ENCODE peak calls at places on chromosomes 6 and 20, in ten cellular contexts. I is upper lobe of right lung, W is PC-3, F is coronary artery, J is A549, E is GM10248, R is AG04450, Z is tibial nerve, Y is astrocyte of the cerebellum, S is HFFc6. Q is an unnamed sample.

GRCh38 chr6:158605266-158605878 is 39.2 kb downstream of the DYNLT1 start:
- DNase-seq in F (no peak), Y (peak; percentile 67), R (peak; percentile 46), W (peak; percentile 70), E (peak; percentile 72), S (peak; percentile 68), I (no peak), Z (peak; percentile 25), J (peak; percentile 59), Q (peak; percentile 72)

GRCh38 chr6:32968770-32969684 is 633 bp downstream of the BRD2 start:
- DNase-seq in W (peak; percentile 73), E (peak; percentile 83), F (peak; percentile 94), Y (peak; percentile 60), S (peak; percentile 89), R (peak; percentile 59), I (peak; percentile 92), Z (peak; percentile 55), J (peak; percentile 55), Q (peak; percentile 69)

GRCh38 chr20:53805895-53806384 is 212.3 kb upstream of the ZNF217 start:
- DNase-seq in R (no peak), E (no peak), Y (no peak), F (no peak), I (no peak), W (peak; percentile 100), S (peak; percentile 84), J (peak; percentile 82), Z (no peak), Q (no peak)

GRCh38 chr20:5848711-5849505 is 98.7 kb downstream of the SHLD1 start:
- DNase-seq in R (no peak), W (peak; percentile 84), Z (no peak), S (peak; percentile 18), E (no peak), Y (peak; percentile 65), J (no peak), F (no peak), I (no peak), Q (no peak)

GRCh38 chr6:52640170-52640569 is 30.7 kb upstream of the TMEM14A start:
- DNase-seq in F (no peak), Y (no peak), J (no peak), E (no peak), S (no peak), Z (no peak), I (no peak), R (no peak), W (no peak), Q (no peak)

GRCh38 chr6:30998785-30999184 is 11.5 kb upstream of the MUC22 start:
- DNase-seq in I (no peak), W (peak; percentile 87), Y (no peak), J (no peak), E (no peak), Z (no peak), F (no peak), S (no peak), R (no peak), Q (no peak)

GRCh38 chr6:45691426-45691825 is 313.7 kb upstream of the SUPT3H start:
- DNase-seq in J (no peak), Y (no peak), E (no peak), R (no peak), I (no peak), F (no peak), W (no peak), Z (no peak), S (no peak), Q (no peak)

GRCh38 chr6:12875061-12875460 is 158.5 kb downstream of the PHACTR1 start:
- DNase-seq in Z (no peak), W (peak; percentile 44), E (no peak), S (peak; percentile 39), R (no peak), F (no peak), J (no peak), Y (peak; percentile 38), I (no peak), Q (no peak)

GRCh38 chr6:35058827-35059522 is 82.2 kb downstream of the TCP11 start:
- DNase-seq in I (no peak), S (no peak), E (no peak), R (no peak), W (no peak), J (no peak), Z (no peak), Y (no peak), F (no peak), Q (no peak)

GRCh38 chr20:2558581-2559301 is 22.4 kb downstream of the TMC2 start:
- DNase-seq in E (no peak), Y (no peak), W (no peak), I (no peak), R (no peak), Z (no peak), F (no peak), J (peak; percentile 21), S (no peak), Q (peak; percentile 37)

GRCh38 chr6:136037246-136037884 is 185.9 kb downstream of the PDE7B start:
- DNase-seq in Z (no peak), E (peak; percentile 52), W (no peak), J (no peak), Y (no peak), F (no peak), S (no peak), R (no peak), I (no peak), Q (no peak)

GRCh38 chr20:63963348-63963741 is 6.4 kb downstream of the ZNF512B start:
- DNase-seq in S (no peak), J (no peak), E (no peak), Z (no peak), W (no peak), I (no peak), Y (no peak), R (no peak), F (no peak), Q (no peak)

GRCh38 chr6:24927985-24928735 is 7.6 kb downstream of the RIPOR2 start:
- DNase-seq in F (no peak), E (no peak), Y (peak; percentile 16), Z (no peak), R (peak; percentile 75), S (peak; percentile 60), J (no peak), I (no peak), W (peak; percentile 41), Q (no peak)

GRCh38 chr20:63565699-63566335 is 8.2 kb downstream of the HELZ2 start:
- DNase-seq in E (no peak), J (no peak), F (no peak), Z (no peak), R (no peak), S (no peak), W (no peak), I (no peak), Y (no peak), Q (no peak)

GRCh38 chr20:17617212-17617867 is 47.5 kb downstream of the DSTN start:
- DNase-seq in Z (no peak), F (peak; percentile 76), S (no peak), W (peak; percentile 53), J (peak; percentile 83), I (peak; percentile 76), R (no peak), Y (peak; percentile 19), E (peak; percentile 74), Q (peak; percentile 68)

GRCh38 chr6:36599791-36600209 is 5.6 kb downstream of the SRSF3 start:
- DNase-seq in Y (no peak), Z (no peak), I (peak; percentile 70), S (peak; percentile 36), W (no peak), E (no peak), R (no peak), F (no peak), J (no peak), Q (peak; percentile 35)

GRCh38 chr20:59526242-59527225 is 77.8 kb upstream of the PHACTR3 start:
- DNase-seq in I (no peak), W (peak; percentile 12), J (peak; percentile 22), R (no peak), Z (no peak), Y (no peak), S (no peak), E (no peak), F (no peak), Q (no peak)
- TF ChIP-seq CTCF in I (peak; percentile 12), W (peak; percentile 64), J (no peak), R (peak; percentile 27), Z (no peak), Y (peak; percentile 36), S (peak; percentile 51), E (no peak), F (no peak), Q (peak; percentile 47)

DNA sequence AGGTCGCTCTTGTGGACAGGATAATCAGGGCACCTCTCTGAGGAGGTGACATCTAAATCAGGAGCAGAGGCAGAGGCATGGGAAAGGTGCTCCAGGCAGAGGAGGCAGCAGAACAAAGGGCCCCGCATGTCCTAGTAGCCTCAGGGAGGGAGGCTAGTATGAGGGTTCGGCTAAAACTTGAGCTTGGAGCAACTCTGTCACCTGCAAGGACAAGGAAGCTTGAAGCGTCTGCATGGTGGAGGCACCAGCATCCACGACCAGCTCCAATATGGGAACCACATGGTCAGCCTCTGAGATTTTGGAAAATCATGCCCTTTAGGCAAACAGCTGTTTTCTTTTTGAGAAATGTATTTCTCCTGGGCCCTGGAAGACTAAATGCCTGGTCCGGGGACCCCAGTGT is 13.0 kb upstream of the MPC1 start:
- DNase-seq in Y (no peak), S (no peak), R (no peak), W (no peak), Z (no peak), I (no peak), F (no peak), J (no peak), E (no peak), Q (no peak)
- TF ChIP-seq CTCF in Y (no peak), S (no peak), R (no peak), W (no peak), Z (no peak), I (no peak), F (no peak), J (no peak), E (no peak), Q (no peak)

DNA sequence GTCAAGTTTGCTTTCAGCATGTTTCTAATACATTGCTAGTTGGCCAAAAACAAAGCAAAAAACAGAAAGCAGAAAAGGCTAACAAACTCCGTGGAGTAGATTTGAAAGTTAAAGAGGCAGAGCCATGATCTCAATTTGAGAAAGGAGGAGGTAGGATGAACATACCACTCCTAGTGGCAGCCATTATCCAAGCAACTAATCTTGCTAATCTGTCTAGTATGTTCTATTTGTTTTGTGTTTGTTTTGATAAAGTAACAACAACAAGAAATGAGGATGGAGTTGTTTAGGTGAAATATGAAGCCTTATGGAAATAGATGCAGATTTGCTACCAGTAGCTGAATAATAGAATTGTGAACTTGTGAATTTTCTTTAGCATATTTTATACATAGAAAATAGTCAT is 295.5 kb upstream of the PRDM1 start:
- DNase-seq in Z (no peak), W (no peak), J (no peak), I (no peak), S (no peak), E (no peak), R (no peak), F (no peak), Y (no peak), Q (no peak)
- TF ChIP-seq CTCF in Z (no peak), W (peak; percentile 27), J (no peak), I (no peak), S (peak; percentile 63), E (no peak), R (peak; percentile 38), F (no peak), Y (peak; percentile 20), Q (no peak)

DNA sequence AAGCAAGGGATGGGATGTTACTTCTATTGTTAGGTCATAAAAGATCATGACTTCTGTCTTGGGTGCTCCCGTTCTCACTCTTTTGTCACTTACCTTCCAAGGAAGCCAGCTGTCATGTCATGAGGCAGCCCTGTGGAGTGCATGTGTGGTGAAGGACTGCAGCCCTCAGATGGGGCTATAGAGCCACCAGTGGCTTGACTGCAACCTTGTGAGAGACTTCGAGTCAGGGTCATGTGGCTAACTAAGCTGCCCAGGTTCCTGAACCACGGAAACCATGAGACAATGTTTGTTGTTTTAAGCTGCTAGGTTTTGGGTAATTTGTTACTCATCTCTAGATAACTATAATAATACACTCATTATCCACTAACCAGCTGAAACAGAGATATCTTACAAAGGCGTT is 477.1 kb downstream of the BTBD3 start:
- DNase-seq in J (no peak), S (no peak), E (no peak), R (no peak), F (no peak), W (peak; percentile 70), I (no peak), Y (no peak), Z (no peak), Q (no peak)
- TF ChIP-seq CTCF in J (no peak), S (no peak), E (no peak), R (no peak), F (no peak), W (peak; percentile 66), I (no peak), Y (no peak), Z (no peak), Q (no peak)

Q was measured in nephron progenitor cell.